ENCODE peak calls at places on chromosomes 6 and 20, in five cellular contexts. One of them, this sample, is unnamed.

GRCh38 chr6:21037453-21037852 is 503.2 kb downstream of the CDKAL1 start:
- DNase-seq in AG04450: no peak
- DNase-seq in mammary epithelial cell: no peak
- DNase-seq in H7: no peak
- DNase-seq in astrocyte: no peak
- DNase-seq in this sample: no peak

GRCh38 chr20:45426621-45427020 is 10.7 kb downstream of the PIGT start:
- DNase-seq in mammary epithelial cell: no peak
- DNase-seq in astrocyte: no peak
- DNase-seq in H7: no peak
- DNase-seq in AG04450: no peak
- DNase-seq in this sample: no peak

GRCh38 chr6:128731249-128732165 is 151.4 kb upstream of the LAMA2 start:
- DNase-seq in mammary epithelial cell: peak
- DNase-seq in astrocyte: peak
- DNase-seq in AG04450: peak
- DNase-seq in H7: peak
- DNase-seq in this sample: peak

GRCh38 chr6:169236988-169237387 is 16.7 kb downstream of the THBS2 start:
- DNase-seq in H7: no peak
- DNase-seq in AG04450: no peak
- DNase-seq in astrocyte: no peak
- DNase-seq in mammary epithelial cell: no peak
- DNase-seq in this sample: no peak

GRCh38 chr6:683742-684440 is 9.0 kb downstream of the EXOC2 start:
- DNase-seq in astrocyte: peak
- DNase-seq in AG04450: peak
- DNase-seq in H7: peak
- DNase-seq in mammary epithelial cell: no peak
- DNase-seq in this sample: no peak

GRCh38 chr6:131910219-131910589 is 41.0 kb downstream of the CCN2 start:
- DNase-seq in mammary epithelial cell: no peak
- DNase-seq in AG04450: no peak
- DNase-seq in H7: no peak
- DNase-seq in astrocyte: no peak
- DNase-seq in this sample: no peak

GRCh38 chr6:39853604-39854003 is 61.4 kb downstream of the DAAM2 start:
- DNase-seq in astrocyte: no peak
- DNase-seq in AG04450: no peak
- DNase-seq in mammary epithelial cell: no peak
- DNase-seq in H7: no peak
- DNase-seq in this sample: no peak

GRCh38 chr6:115485400-115485799 is 575.3 kb downstream of the FRK start:
- DNase-seq in mammary epithelial cell: no peak
- DNase-seq in AG04450: no peak
- DNase-seq in astrocyte: no peak
- DNase-seq in H7: no peak
- DNase-seq in this sample: no peak

GRCh38 chr20:49945306-49945700 is 9.1 kb downstream of the RNF114 start:
- DNase-seq in mammary epithelial cell: no peak
- DNase-seq in astrocyte: no peak
- DNase-seq in AG04450: no peak
- DNase-seq in H7: no peak
- DNase-seq in this sample: no peak

GRCh38 chr6:35376282-35376681 is 33.9 kb downstream of the PPARD start:
- DNase-seq in mammary epithelial cell: no peak
- DNase-seq in H7: no peak
- DNase-seq in astrocyte: no peak
- DNase-seq in AG04450: no peak
- DNase-seq in this sample: no peak

GRCh38 chr6:46410330-46410953 is 80.8 kb downstream of the RCAN2 start:
- DNase-seq in astrocyte: peak
- DNase-seq in mammary epithelial cell: peak
- DNase-seq in H7: peak
- DNase-seq in AG04450: no peak
- DNase-seq in this sample: peak

GRCh38 chr20:37179671-37180524 is 550 bp upstream of the MROH8 start:
- DNase-seq in mammary epithelial cell: peak
- DNase-seq in AG04450: no peak
- DNase-seq in H7: no peak
- DNase-seq in astrocyte: peak
- DNase-seq in this sample: no peak

GRCh38 chr6:14074723-14075503 is 42.7 kb upstream of the CD83 start:
- DNase-seq in astrocyte: peak
- DNase-seq in mammary epithelial cell: peak
- DNase-seq in H7: no peak
- DNase-seq in AG04450: no peak
- DNase-seq in this sample: peak

GRCh38 chr20:5126512-5127203 is at the start of gene CDS2:
- DNase-seq in mammary epithelial cell: peak
- DNase-seq in H7: peak
- DNase-seq in astrocyte: peak
- DNase-seq in AG04450: peak
- DNase-seq in this sample: peak

GRCh38 chr6:26218824-26219223 is 131.6 kb downstream of the HFE start:
- DNase-seq in H7: no peak
- DNase-seq in mammary epithelial cell: no peak
- DNase-seq in astrocyte: no peak
- DNase-seq in AG04450: no peak
- DNase-seq in this sample: no peak

GRCh38 chr6:136492409-136492808 is 57.8 kb downstream of the MAP7 start:
- DNase-seq in astrocyte: no peak
- DNase-seq in AG04450: no peak
- DNase-seq in mammary epithelial cell: no peak
- DNase-seq in H7: no peak
- DNase-seq in this sample: no peak

GRCh38 chr20:18057106-18057993 is at the start of gene OVOL2:
- DNase-seq in mammary epithelial cell: peak
- DNase-seq in astrocyte: no peak
- DNase-seq in AG04450: no peak
- DNase-seq in H7: peak
- DNase-seq in this sample: no peak

GRCh38 chr6:20160541-20161283 is 51.6 kb downstream of the MBOAT1 start:
- DNase-seq in AG04450: no peak
- DNase-seq in mammary epithelial cell: no peak
- DNase-seq in astrocyte: no peak
- DNase-seq in H7: no peak
- DNase-seq in this sample: no peak

GRCh38 chr20:46299078-46299477 is 9.2 kb downstream of the CDH22 start:
- DNase-seq in AG04450: no peak
- DNase-seq in H7: no peak
- DNase-seq in mammary epithelial cell: no peak
- DNase-seq in astrocyte: no peak
- DNase-seq in this sample: no peak

GRCh38 chr6:116064626-116065025 is 3.9 kb upstream of the FRK start:
- DNase-seq in H7: no peak
- DNase-seq in mammary epithelial cell: no peak
- DNase-seq in AG04450: no peak
- DNase-seq in astrocyte: no peak
- DNase-seq in this sample: no peak

GRCh38 chr20:23626040-23626620 is 11.6 kb downstream of the CST3 start:
- DNase-seq in mammary epithelial cell: peak
- DNase-seq in astrocyte: no peak
- DNase-seq in H7: no peak
- DNase-seq in AG04450: no peak
- DNase-seq in this sample: peak

GRCh38 chr6:143295904-143296303 is 154.6 kb downstream of the ADAT2 start:
- DNase-seq in H7: no peak
- DNase-seq in AG04450: no peak
- DNase-seq in mammary epithelial cell: no peak
- DNase-seq in astrocyte: no peak
- DNase-seq in this sample: no peak

GRCh38 chr6:44388135-44388487 is 605 bp downstream of the CDC5L start:
- DNase-seq in mammary epithelial cell: peak
- DNase-seq in AG04450: no peak
- DNase-seq in astrocyte: no peak
- DNase-seq in H7: no peak
- DNase-seq in this sample: no peak

GRCh38 chr6:85169189-85169588 is 280.7 kb upstream of the NT5E start:
- DNase-seq in mammary epithelial cell: no peak
- DNase-seq in astrocyte: no peak
- DNase-seq in AG04450: no peak
- DNase-seq in H7: peak
- DNase-seq in this sample: no peak

GRCh38 chr6:3624268-3625136 is 127.0 kb downstream of the PXDC1 start:
- DNase-seq in H7: no peak
- DNase-seq in AG04450: no peak
- DNase-seq in astrocyte: no peak
- DNase-seq in mammary epithelial cell: no peak
- DNase-seq in this sample: no peak

GRCh38 chr20:45963059-45964011 is 8.7 kb downstream of the ZNF335 start:
- DNase-seq in H7: peak
- DNase-seq in AG04450: no peak
- DNase-seq in mammary epithelial cell: no peak
- DNase-seq in astrocyte: no peak
- DNase-seq in this sample: no peak

GRCh38 chr6:3023663-3024483 is 24.2 kb downstream of the NQO2 start:
- DNase-seq in H7: peak
- DNase-seq in AG04450: peak
- DNase-seq in astrocyte: peak
- DNase-seq in mammary epithelial cell: peak
- DNase-seq in this sample: peak

GRCh38 chr6:158708239-158708638 is 58.4 kb downstream of the SYTL3 start:
- DNase-seq in H7: peak
- DNase-seq in AG04450: no peak
- DNase-seq in mammary epithelial cell: no peak
- DNase-seq in astrocyte: peak
- DNase-seq in this sample: no peak

GRCh38 chr20:8353512-8353911 is 221.4 kb downstream of the PLCB1 start:
- DNase-seq in astrocyte: no peak
- DNase-seq in H7: no peak
- DNase-seq in AG04450: no peak
- DNase-seq in mammary epithelial cell: no peak
- DNase-seq in this sample: no peak

GRCh38 chr6:22082278-22082677 is 214.6 kb downstream of the PRL start:
- DNase-seq in astrocyte: peak
- DNase-seq in AG04450: no peak
- DNase-seq in mammary epithelial cell: no peak
- DNase-seq in H7: no peak
- DNase-seq in this sample: peak

GRCh38 chr20:51022803-51023616 is at the start of gene KCNG1:
- DNase-seq in AG04450: no peak
- DNase-seq in H7: peak
- DNase-seq in mammary epithelial cell: peak
- DNase-seq in astrocyte: peak
- DNase-seq in this sample: peak

GRCh38 chr6:74939309-74939708 is 266.5 kb downstream of the COL12A1 start:
- DNase-seq in H7: no peak
- DNase-seq in AG04450: no peak
- DNase-seq in mammary epithelial cell: peak
- DNase-seq in astrocyte: no peak
- DNase-seq in this sample: no peak

DNA sequence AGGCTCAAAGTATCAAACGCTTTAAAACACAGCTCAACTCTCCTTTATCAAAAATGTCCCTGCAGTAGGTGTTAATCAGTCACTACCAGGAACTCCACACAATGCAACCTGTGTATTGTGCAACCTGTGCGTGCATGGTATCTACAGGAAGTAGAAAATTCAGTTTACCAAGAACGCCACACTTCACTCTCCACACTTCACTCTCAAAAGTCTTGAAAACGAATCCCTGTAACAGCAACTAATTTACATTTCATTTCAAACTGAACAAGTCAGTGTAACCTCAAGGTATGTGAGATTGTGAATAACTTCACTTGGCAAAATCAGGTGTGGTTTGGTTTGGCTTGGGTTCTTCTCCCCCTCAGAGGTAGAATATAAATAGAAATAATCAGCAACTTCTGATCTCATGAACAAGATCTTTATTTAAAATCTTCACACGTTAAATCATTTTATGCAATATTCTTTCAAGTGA is 1.6 kb downstream of the RALGAPA2 start:
- DNase-seq in H7: no peak
- DNase-seq in AG04450: no peak
- DNase-seq in astrocyte: no peak
- DNase-seq in mammary epithelial cell: peak
- DNase-seq in this sample: no peak
- H3K4me3 ChIP-seq in H7: no peak
- H3K4me3 ChIP-seq in AG04450: no peak
- H3K4me3 ChIP-seq in astrocyte: no peak
- H3K4me3 ChIP-seq in mammary epithelial cell: peak
- H3K4me3 ChIP-seq in this sample: no peak

GRCh38 chr6:30881392-30881986 is 2.8 kb upstream of the DDR1 start:
- DNase-seq in astrocyte: no peak
- DNase-seq in mammary epithelial cell: no peak
- DNase-seq in H7: no peak
- DNase-seq in AG04450: no peak
- DNase-seq in this sample: no peak
- H3K4me3 ChIP-seq in astrocyte: no peak
- H3K4me3 ChIP-seq in mammary epithelial cell: no peak
- H3K4me3 ChIP-seq in H7: peak
- H3K4me3 ChIP-seq in AG04450: no peak
- H3K4me3 ChIP-seq in this sample: no peak

GRCh38 chr20:300345-300744 is 3.0 kb downstream of the ZCCHC3 start:
- DNase-seq in AG04450: no peak
- DNase-seq in astrocyte: no peak
- DNase-seq in H7: peak
- DNase-seq in mammary epithelial cell: no peak
- DNase-seq in this sample: no peak
- H3K4me3 ChIP-seq in AG04450: peak
- H3K4me3 ChIP-seq in astrocyte: peak
- H3K4me3 ChIP-seq in H7: peak
- H3K4me3 ChIP-seq in mammary epithelial cell: no peak
- H3K4me3 ChIP-seq in this sample: peak

GRCh38 chr6:43075791-43076092 is 372 bp upstream of the PTK7 start:
- DNase-seq in astrocyte: no peak
- DNase-seq in mammary epithelial cell: no peak
- DNase-seq in H7: no peak
- DNase-seq in AG04450: no peak
- DNase-seq in this sample: no peak

GRCh38 chr6:43076093-43076927 is at the start of gene PTK7:
- DNase-seq in astrocyte: no peak
- DNase-seq in H7: peak
- DNase-seq in AG04450: no peak
- DNase-seq in mammary epithelial cell: peak
- DNase-seq in this sample: no peak

GRCh38 chr6:43078651-43079050 is 2.5 kb downstream of the PTK7 start:
- DNase-seq in astrocyte: peak
- DNase-seq in mammary epithelial cell: no peak
- DNase-seq in AG04450: no peak
- DNase-seq in H7: no peak
- DNase-seq in this sample: no peak

GRCh38 chr6:43076928-43077809 is 1.1 kb downstream of the PTK7 start:
- DNase-seq in H7: peak
- DNase-seq in mammary epithelial cell: peak
- DNase-seq in astrocyte: peak
- DNase-seq in AG04450: no peak
- DNase-seq in this sample: no peak

GRCh38 chr6:43077981-43078411 is 1.9 kb downstream of the PTK7 start:
- DNase-seq in astrocyte: peak
- DNase-seq in AG04450: no peak
- DNase-seq in mammary epithelial cell: no peak
- DNase-seq in H7: no peak
- DNase-seq in this sample: no peak
- H3K4me3 ChIP-seq in astrocyte: peak
- H3K4me3 ChIP-seq in AG04450: peak
- H3K4me3 ChIP-seq in mammary epithelial cell: peak
- H3K4me3 ChIP-seq in H7: no peak
- H3K4me3 ChIP-seq in this sample: peak

This sample was measured in retinal pigment epithelial cell.